ENCODE peak calls at places on chromosomes 13 and 19, in ten cellular contexts. Y is tibial nerve, Z is thyroid gland, G is NB4, N is adrenal gland, W is HCT116, R is lower leg skin, T is vagina, X is heart left ventricle, F is stomach. B is an unnamed sample.

GRCh38 chr13:44243198-44243852 is 130.3 kb upstream of the SERP2 start:
- DNase-seq in Y (no peak), Z (no peak), G (peak), N (peak), W (peak), R (no peak), T (no peak), X (no peak), F (peak), B (peak)

GRCh38 chr13:36282818-36283432 is 14.7 kb downstream of the CCDC169 start:
- DNase-seq in Y (no peak), Z (no peak), G (peak), N (no peak), W (peak), R (no peak), T (no peak), X (no peak), F (no peak), B (no peak)

GRCh38 chr13:33194820-33195692 is 90.5 kb downstream of the STARD13 start:
- DNase-seq in Y (peak), Z (no peak), G (peak), N (no peak), W (no peak), R (no peak), T (no peak), X (no peak), F (peak), B (no peak)

GRCh38 chr19:41877916-41878905 is 1.1 kb downstream of the CD79A start:
- DNase-seq in Y (no peak), Z (no peak), G (no peak), N (no peak), W (no peak), R (no peak), T (no peak), X (no peak), F (no peak), B (no peak)

GRCh38 chr19:48573163-48573505 is 21.2 kb downstream of the SULT2B1 start:
- DNase-seq in Y (no peak), Z (no peak), G (no peak), N (no peak), W (no peak), R (no peak), T (no peak), X (no peak), F (peak), B (no peak)

GRCh38 chr13:101150998-101151397 is 265.3 kb downstream of the NALCN start:
- DNase-seq in Y (peak), Z (peak), G (no peak), N (no peak), W (no peak), R (no peak), T (no peak), X (no peak), F (no peak), B (no peak)

GRCh38 chr13:47904891-47905290 is 96.2 kb downstream of the SUCLA2 start:
- DNase-seq in Y (no peak), Z (no peak), G (no peak), N (no peak), W (no peak), R (no peak), T (no peak), X (no peak), F (no peak), B (no peak)

GRCh38 chr19:41895745-41896580 is 13.0 kb downstream of the ARHGEF1 start:
- DNase-seq in Y (no peak), Z (no peak), G (no peak), N (no peak), W (no peak), R (no peak), T (no peak), X (no peak), F (no peak), B (peak)

GRCh38 chr19:5530701-5531100 is 37.1 kb downstream of the TINCR start:
- DNase-seq in Y (no peak), Z (no peak), G (no peak), N (no peak), W (no peak), R (no peak), T (no peak), X (no peak), F (no peak), B (no peak)

GRCh38 chr19:41149831-41150230 is 35.6 kb downstream of the CYP2F1 start:
- DNase-seq in Y (no peak), Z (no peak), G (no peak), N (no peak), W (no peak), R (no peak), T (no peak), X (no peak), F (no peak), B (no peak)

GRCh38 chr19:51687791-51688664 is 5.1 kb upstream of the SPACA6 start:
- DNase-seq in Y (peak), Z (peak), G (no peak), N (peak), W (no peak), R (no peak), T (no peak), X (peak), F (peak), B (peak)

GRCh38 chr19:13615890-13616289 is 109.6 kb upstream of the CACNA1A start:
- DNase-seq in Y (no peak), Z (no peak), G (no peak), N (no peak), W (no peak), R (no peak), T (no peak), X (no peak), F (no peak), B (no peak)

GRCh38 chr19:40147693-40148347 is 43.4 kb upstream of the MAP3K10 start:
- DNase-seq in Y (no peak), Z (no peak), G (peak), N (peak), W (no peak), R (peak), T (peak), X (no peak), F (no peak), B (no peak)

GRCh38 chr19:38250821-38251563 is 5.2 kb downstream of the PPP1R14A start:
- DNase-seq in Y (peak), Z (peak), G (no peak), N (peak), W (no peak), R (no peak), T (no peak), X (peak), F (peak), B (peak)

GRCh38 chr19:39677931-39678889 is 22.5 kb downstream of the LGALS16 start:
- DNase-seq in Y (no peak), Z (peak), G (no peak), N (no peak), W (no peak), R (no peak), T (no peak), X (no peak), F (peak), B (no peak)

GRCh38 chr19:33290082-33290815 is 12.1 kb downstream of the CEBPA start:
- DNase-seq in Y (no peak), Z (no peak), G (no peak), N (no peak), W (no peak), R (no peak), T (no peak), X (peak), F (no peak), B (peak)

GRCh38 chr13:50400035-50400726 is 384.9 kb downstream of the KCNRG start:
- DNase-seq in Y (no peak), Z (peak), G (no peak), N (peak), W (no peak), R (no peak), T (no peak), X (no peak), F (no peak), B (no peak)

GRCh38 chr19:15195381-15195964 is 5.3 kb downstream of the NOTCH3 start:
- DNase-seq in Y (no peak), Z (peak), G (peak), N (no peak), W (no peak), R (peak), T (no peak), X (peak), F (peak), B (peak)

GRCh38 chr13:34145061-34145460 is 327.1 kb downstream of the RFC3 start:
- DNase-seq in Y (no peak), Z (no peak), G (no peak), N (no peak), W (no peak), R (no peak), T (no peak), X (no peak), F (no peak), B (no peak)

GRCh38 chr13:26867451-26868067 is 107.0 kb upstream of the GPR12 start:
- DNase-seq in Y (no peak), Z (no peak), G (peak), N (peak), W (no peak), R (no peak), T (no peak), X (no peak), F (no peak), B (no peak)

GRCh38 chr13:77859450-77859849 is 59.2 kb downstream of the EDNRB start:
- DNase-seq in Y (peak), Z (no peak), G (no peak), N (no peak), W (no peak), R (no peak), T (no peak), X (no peak), F (no peak), B (no peak)

GRCh38 chr19:47112166-47112663 is 1.4 kb downstream of the ZC3H4 start:
- DNase-seq in Y (peak), Z (peak), G (peak), N (peak), W (no peak), R (peak), T (no peak), X (peak), F (peak), B (peak)
- TF ChIP-seq POLR2A in Y (no peak), Z (peak), G (no peak), N (no peak), W (no peak), R (no peak), T (no peak), X (no peak), F (no peak), B (no peak)

GRCh38 chr19:57027360-57027759 is 92.4 kb upstream of the USP29 start:
- DNase-seq in Y (no peak), Z (no peak), G (no peak), N (no peak), W (no peak), R (no peak), T (no peak), X (no peak), F (no peak), B (no peak)
- TF ChIP-seq POLR2A in Y (no peak), Z (no peak), G (no peak), N (no peak), W (no peak), R (no peak), T (no peak), X (no peak), F (no peak), B (no peak)

DNA sequence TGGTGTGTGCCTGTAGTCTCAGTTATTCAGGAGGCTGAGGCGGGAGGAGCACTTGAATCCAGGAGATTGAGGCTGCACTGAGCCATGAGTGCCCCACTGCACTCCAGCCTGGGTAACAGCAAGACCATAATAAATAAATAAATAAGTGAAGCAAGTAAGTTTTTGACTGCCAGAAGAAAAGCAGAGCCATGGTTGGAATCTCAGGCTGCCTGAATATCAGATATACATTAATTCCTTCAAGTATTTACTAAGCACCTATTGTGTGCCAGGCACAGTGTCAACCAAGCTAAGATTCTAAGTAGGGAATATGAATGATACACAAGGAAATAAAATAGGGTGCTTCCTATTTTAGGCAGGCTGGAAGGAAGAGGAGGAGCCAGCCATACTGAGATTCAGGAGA is 1.4 kb downstream of the GDF15 start:
- DNase-seq in Y (no peak), Z (no peak), G (no peak), N (no peak), W (no peak), R (no peak), T (no peak), X (no peak), F (no peak), B (no peak)
- TF ChIP-seq POLR2A in Y (no peak), Z (no peak), G (no peak), N (no peak), W (no peak), R (no peak), T (no peak), X (no peak), F (no peak), B (no peak)

DNA sequence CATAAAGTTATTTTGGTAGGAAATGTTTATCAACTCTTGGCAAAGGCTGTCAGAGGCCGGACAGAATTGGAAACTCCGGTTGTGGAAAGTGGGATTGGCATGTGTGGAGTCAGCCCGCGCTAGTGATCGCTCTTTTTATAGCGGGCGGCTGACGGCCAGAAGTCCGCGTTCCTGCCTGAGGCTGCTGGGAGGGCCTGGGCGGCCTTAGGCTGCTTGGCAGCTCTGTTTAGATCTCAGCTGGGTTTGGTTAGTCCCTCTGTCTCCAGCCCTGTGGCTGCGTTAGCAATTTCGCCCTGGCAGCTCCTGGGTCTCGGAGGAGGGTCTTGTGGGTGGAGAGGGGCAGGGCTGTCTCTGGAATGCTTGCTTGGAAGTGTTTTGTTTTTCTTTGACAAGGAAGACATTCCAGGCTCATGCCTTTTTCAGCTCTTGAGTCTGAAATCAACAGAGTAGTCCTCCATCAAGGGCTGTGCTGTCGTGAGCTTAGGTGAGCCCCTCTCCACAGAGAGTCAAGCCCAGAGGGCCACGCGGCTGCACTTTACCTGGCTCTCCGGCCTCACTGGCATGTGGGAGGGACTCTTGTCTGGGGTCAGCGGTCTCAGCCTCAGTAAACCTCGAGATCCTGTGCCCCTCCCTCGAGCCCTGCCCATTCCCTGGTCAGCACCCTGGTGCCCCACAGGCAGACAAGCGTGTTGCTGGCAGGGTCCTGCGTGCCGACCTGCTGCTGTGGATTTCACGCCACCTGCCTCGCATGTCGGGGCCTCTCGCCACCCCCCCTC is 22.5 kb downstream of the DOT1L start:
- DNase-seq in Y (peak), Z (peak), G (no peak), N (peak), W (no peak), R (peak), T (no peak), X (peak), F (peak), B (peak)
- TF ChIP-seq POLR2A in Y (no peak), Z (no peak), G (no peak), N (no peak), W (no peak), R (no peak), T (no peak), X (no peak), F (no peak), B (no peak)

DNA sequence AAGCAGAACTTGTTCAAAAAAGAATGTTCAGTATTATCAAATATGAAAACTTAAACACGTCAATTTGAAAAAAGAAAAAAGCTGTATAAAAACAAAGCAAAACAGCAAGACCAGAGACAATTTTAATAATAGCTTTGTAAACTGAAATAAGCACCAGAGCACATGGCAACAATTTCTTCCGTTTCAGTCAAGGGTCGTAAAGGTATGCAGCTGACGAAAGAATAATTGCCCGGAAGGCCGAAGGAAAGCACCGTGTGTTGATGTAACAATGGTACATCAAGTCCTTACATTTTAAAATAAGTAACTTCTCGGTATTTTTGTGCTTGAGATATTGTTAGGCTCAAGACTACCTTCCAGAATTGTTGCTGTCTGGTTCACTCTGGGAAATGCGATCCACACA is 1.7 kb downstream of the PROSER1 start:
- DNase-seq in Y (no peak), Z (peak), G (peak), N (no peak), W (no peak), R (no peak), T (no peak), X (no peak), F (no peak), B (peak)
- TF ChIP-seq POLR2A in Y (no peak), Z (no peak), G (no peak), N (no peak), W (no peak), R (no peak), T (no peak), X (no peak), F (no peak), B (no peak)

GRCh38 chr19:56119585-56119978 is 1.5 kb downstream of the ZNF787 start:
- DNase-seq in Y (no peak), Z (no peak), G (peak), N (peak), W (no peak), R (no peak), T (no peak), X (no peak), F (peak), B (no peak)
- TF ChIP-seq POLR2A in Y (no peak), Z (no peak), G (no peak), N (no peak), W (no peak), R (no peak), T (no peak), X (no peak), F (no peak), B (no peak)

DNA sequence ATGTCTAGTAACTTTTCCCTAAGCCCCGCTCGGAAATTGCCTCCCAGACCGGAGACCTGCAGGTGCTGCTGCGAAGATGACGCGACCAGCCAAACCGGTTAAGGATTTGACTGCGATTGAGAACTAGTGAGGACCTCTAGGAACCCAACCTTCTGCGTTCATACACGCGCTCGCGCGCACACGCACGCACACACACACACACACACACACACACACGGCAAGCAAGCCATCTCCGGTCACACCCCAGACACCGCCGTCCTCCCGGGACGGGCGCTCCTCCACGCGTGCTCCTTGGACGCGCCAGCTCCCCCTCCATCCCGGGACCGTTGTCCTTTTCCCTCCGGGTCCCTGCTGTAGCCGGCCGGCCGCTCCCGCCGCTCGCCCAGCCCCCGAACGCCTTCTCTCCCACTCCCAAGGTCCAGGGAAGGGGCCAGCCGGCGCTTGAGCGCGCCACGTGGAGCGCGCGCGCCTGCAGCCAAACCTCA is 1.2 kb downstream of the TBC1D4 start:
- DNase-seq in Y (peak), Z (peak), G (peak), N (peak), W (peak), R (peak), T (no peak), X (peak), F (peak), B (peak)
- TF ChIP-seq POLR2A in Y (no peak), Z (no peak), G (no peak), N (no peak), W (no peak), R (no peak), T (no peak), X (no peak), F (no peak), B (no peak)

DNA sequence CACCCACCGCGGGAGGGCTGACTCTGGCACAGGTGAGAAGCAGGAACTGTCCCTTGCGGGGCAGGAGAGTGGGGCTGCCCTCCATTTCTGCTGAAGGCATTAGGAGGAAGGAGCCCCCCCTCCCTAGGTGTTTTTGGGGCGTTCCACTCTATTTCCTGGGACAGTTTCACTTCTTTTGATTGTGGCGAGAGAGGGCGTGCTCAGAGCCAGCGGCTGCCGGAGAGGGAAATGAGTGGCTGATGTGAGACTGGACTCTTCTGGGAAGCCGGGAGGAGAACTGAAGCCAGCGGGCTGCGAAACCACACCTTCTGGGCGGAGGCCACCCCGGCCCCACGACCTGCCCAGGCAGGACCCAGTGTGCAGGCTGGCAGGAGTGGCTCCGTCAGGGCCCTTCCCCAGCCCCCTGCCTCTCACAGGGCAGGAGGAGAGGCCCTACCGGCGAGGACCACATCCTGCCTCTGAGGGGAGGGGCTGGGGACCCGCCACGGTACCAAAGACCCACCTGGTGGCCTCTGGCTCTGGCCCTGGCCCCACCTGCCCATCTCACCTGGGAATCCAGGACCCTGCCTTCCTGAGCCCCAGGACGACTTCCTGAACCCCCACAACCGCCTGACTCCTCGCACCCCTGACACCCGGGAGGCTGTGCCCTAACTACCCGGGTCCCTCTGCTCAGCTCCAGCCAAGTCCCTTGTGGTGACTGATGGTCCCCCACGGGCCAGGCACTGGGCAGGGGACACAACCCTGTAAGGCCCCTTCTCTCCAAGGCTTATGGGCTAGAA is 25.9 kb downstream of the MPND start:
- DNase-seq in Y (peak), Z (peak), G (no peak), N (no peak), W (no peak), R (no peak), T (no peak), X (peak), F (peak), B (peak)
- TF ChIP-seq POLR2A in Y (no peak), Z (no peak), G (no peak), N (no peak), W (no peak), R (no peak), T (no peak), X (no peak), F (no peak), B (no peak)

B was measured in upper lobe of left lung.